ENCODE peak calls at places on chromosome 1, in ten cellular contexts. Y is pancreas, G is A549, T is adrenal gland, C is upper lobe of right lung, W is Panc1, B is cardiac muscle cell, X is prostate gland, S is mammary epithelial cell, U is lower lobe of right lung. L is an unnamed sample.

GRCh38 chr1:14467112-14467511 is 131.4 kb upstream of the KAZN start:
- DNase-seq in S (no peak), W (no peak), B (no peak), C (no peak), G (no peak), U (no peak), Y (no peak), X (no peak), T (no peak), L (no peak)

GRCh38 chr1:221620437-221621384 is 121.2 kb downstream of the DUSP10 start:
- DNase-seq in Y (no peak), C (no peak), G (no peak), W (no peak), B (no peak), X (no peak), T (no peak), S (peak), U (no peak), L (no peak)

GRCh38 chr1:53176452-53177344 is 19.9 kb upstream of the CPT2 start:
- DNase-seq in S (no peak), Y (peak), T (no peak), X (peak), W (no peak), C (peak), B (peak), U (peak), G (no peak), L (no peak)

GRCh38 chr1:233197940-233198339 is 97.6 kb downstream of the PCNX2 start:
- DNase-seq in S (no peak), W (no peak), G (no peak), Y (no peak), C (no peak), U (no peak), B (no peak), T (no peak), X (no peak), L (no peak)

GRCh38 chr1:51666463-51666862 is 49.6 kb downstream of the OSBPL9 start:
- DNase-seq in U (no peak), C (no peak), X (no peak), W (no peak), S (no peak), B (no peak), T (peak), G (no peak), Y (no peak), L (peak)

GRCh38 chr1:54240741-54241335 is 40.9 kb downstream of the MRPL37 start:
- DNase-seq in G (no peak), U (no peak), B (no peak), Y (no peak), S (no peak), C (no peak), X (no peak), T (no peak), W (no peak), L (no peak)

GRCh38 chr1:171115280-171115897 is 24.7 kb downstream of the FMO3 start:
- DNase-seq in T (no peak), S (no peak), Y (no peak), W (no peak), X (no peak), C (no peak), U (no peak), B (no peak), G (no peak), L (no peak)

GRCh38 chr1:55337801-55338447 is 122.8 kb upstream of the USP24 start:
- DNase-seq in X (no peak), C (no peak), S (peak), U (no peak), G (peak), T (no peak), W (no peak), B (peak), Y (no peak), L (peak)

GRCh38 chr1:223706077-223706988 is 6.0 kb upstream of the CAPN2 start:
- DNase-seq in U (no peak), B (peak), G (no peak), T (peak), W (no peak), X (no peak), C (no peak), Y (no peak), S (peak), L (peak)

GRCh38 chr1:199866210-199866617 is 161.3 kb upstream of the NR5A2 start:
- DNase-seq in C (no peak), Y (no peak), B (no peak), G (no peak), X (no peak), T (no peak), S (no peak), U (no peak), W (no peak), L (no peak)

GRCh38 chr1:39438002-39438401 is 53.4 kb upstream of the BMP8A start:
- DNase-seq in S (no peak), Y (no peak), G (no peak), T (no peak), X (no peak), W (no peak), C (no peak), U (no peak), B (no peak), L (no peak)

GRCh38 chr1:34763142-34763781 is 3.7 kb downstream of the GJB4 start:
- DNase-seq in Y (no peak), B (no peak), U (no peak), W (peak), T (no peak), S (peak), C (no peak), G (peak), X (no peak), L (peak)

GRCh38 chr1:189336115-189337100 is 1141.3 kb downstream of the BRINP3 start:
- DNase-seq in T (no peak), C (peak), G (no peak), W (no peak), X (no peak), U (no peak), B (no peak), S (no peak), Y (peak), L (no peak)

GRCh38 chr1:208189716-208190115 is 54.5 kb downstream of the PLXNA2 start:
- DNase-seq in X (no peak), Y (no peak), W (no peak), B (no peak), T (no peak), G (no peak), C (no peak), S (no peak), U (no peak), L (no peak)

GRCh38 chr1:154886281-154887036 is 16.4 kb upstream of the KCNN3 start:
- DNase-seq in X (no peak), Y (no peak), B (no peak), T (no peak), U (no peak), W (no peak), G (no peak), C (no peak), S (no peak), L (no peak)

GRCh38 chr1:1371741-1372711 is 3.0 kb downstream of the AURKAIP1 start:
- DNase-seq in Y (peak), S (no peak), G (peak), B (peak), W (peak), T (peak), U (peak), C (peak), X (peak), L (no peak)

GRCh38 chr1:1370771-1371300 is 4.2 kb downstream of the AURKAIP1 start:
- DNase-seq in C (no peak), W (no peak), B (no peak), Y (peak), U (no peak), S (no peak), X (no peak), G (no peak), T (no peak), L (no peak)

GRCh38 chr1:1373493-1374067 is 1.4 kb downstream of the AURKAIP1 start:
- DNase-seq in S (no peak), Y (no peak), T (no peak), G (no peak), X (no peak), B (no peak), C (no peak), U (no peak), W (no peak), L (no peak)

GRCh38 chr1:1373051-1373450 is 2.0 kb downstream of the AURKAIP1 start:
- DNase-seq in W (no peak), U (no peak), T (no peak), S (no peak), Y (peak), C (no peak), G (no peak), B (no peak), X (no peak), L (no peak)

GRCh38 chr1:1371354-1371740 is 3.7 kb downstream of the AURKAIP1 start:
- DNase-seq in Y (peak), T (no peak), C (no peak), S (no peak), W (no peak), U (no peak), G (no peak), X (no peak), B (no peak), L (no peak)
- TF ChIP-seq CTCF in Y (no peak), T (no peak), C (no peak), S (no peak), W (no peak), U (no peak), G (no peak), X (no peak), B (no peak), L (no peak)

DNA sequence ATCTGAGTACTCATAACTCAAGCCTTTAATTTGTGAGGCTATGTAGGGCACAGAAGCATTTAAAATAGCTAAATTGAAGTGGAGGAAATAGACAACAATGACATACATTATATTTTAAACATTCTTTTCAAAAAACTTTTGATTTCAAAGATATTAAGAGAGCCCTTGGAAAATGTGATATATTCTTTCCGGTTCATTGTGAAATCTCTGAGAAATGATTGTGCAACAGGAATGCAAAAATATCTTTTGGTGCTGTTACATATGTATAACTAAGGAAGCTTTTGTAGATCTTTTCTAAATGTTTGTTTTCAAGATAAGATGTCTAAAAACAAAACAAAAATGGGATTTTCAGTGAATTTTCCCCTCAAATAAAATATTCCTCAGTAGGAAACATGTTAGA is 185.2 kb downstream of the LEPR start:
- DNase-seq in T (no peak), S (no peak), B (no peak), W (no peak), C (no peak), G (no peak), X (no peak), Y (no peak), U (no peak), L (no peak)
- H3K4me3 ChIP-seq in T (no peak), S (no peak), B (no peak), W (no peak), C (no peak), G (no peak), X (no peak), Y (no peak), U (no peak), L (no peak)

DNA sequence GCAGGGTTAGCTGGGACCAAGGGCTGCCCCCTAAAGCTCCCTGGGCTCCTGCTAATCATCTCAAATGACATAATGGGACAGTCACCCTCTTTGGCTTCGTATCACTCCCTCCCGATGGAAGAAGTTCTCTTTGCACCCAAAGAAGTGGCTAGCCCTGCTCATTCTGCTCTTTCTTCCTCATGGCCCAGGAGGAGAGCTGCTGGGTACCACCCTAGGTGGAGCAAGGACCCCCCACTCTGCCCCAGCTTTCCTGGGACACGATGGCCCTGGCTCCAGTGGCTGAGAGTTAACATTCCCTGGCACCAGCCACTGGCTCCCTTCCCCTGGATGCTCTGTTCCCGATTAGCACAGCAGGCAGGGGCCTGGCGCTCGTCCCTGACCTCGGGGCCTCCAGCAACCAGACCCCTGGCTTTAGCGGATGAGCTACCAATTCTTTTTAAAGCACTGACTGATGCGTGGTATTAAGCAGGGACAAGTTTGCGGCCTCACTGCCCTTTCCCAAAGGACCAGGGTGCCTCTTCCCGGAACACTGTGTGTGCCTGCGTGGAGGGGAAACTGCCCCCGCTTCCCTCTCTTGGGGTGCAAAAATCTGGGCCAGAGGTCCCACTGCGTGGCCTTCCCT is 1.2 kb downstream of the MYOM3 start:
- DNase-seq in Y (peak), S (no peak), B (peak), W (no peak), G (no peak), U (peak), T (no peak), C (peak), X (no peak), L (no peak)
- H3K27ac ChIP-seq in Y (no peak), S (no peak), B (no peak), W (no peak), G (no peak), U (no peak), T (no peak), C (no peak), X (peak), L (no peak)

GRCh38 chr1:159778266-159778665 is 2.5 kb upstream of the DUSP23 start:
- DNase-seq in C (no peak), W (no peak), Y (no peak), U (no peak), G (no peak), T (no peak), S (no peak), X (no peak), B (no peak), L (no peak)

GRCh38 chr1:159780583-159781582 is at the start of gene DUSP23:
- DNase-seq in S (peak), Y (peak), G (peak), C (peak), T (peak), W (peak), B (peak), X (peak), U (peak), L (peak)

GRCh38 chr1:159779403-159779851 is 1.3 kb upstream of the DUSP23 start:
- DNase-seq in B (no peak), G (no peak), C (no peak), S (peak), X (peak), Y (no peak), T (peak), W (no peak), U (no peak), L (no peak)

GRCh38 chr1:159783724-159784123 is 3.0 kb downstream of the DUSP23 start:
- DNase-seq in G (no peak), X (no peak), U (no peak), T (no peak), C (no peak), S (no peak), W (no peak), Y (no peak), B (no peak), L (no peak)

DNA sequence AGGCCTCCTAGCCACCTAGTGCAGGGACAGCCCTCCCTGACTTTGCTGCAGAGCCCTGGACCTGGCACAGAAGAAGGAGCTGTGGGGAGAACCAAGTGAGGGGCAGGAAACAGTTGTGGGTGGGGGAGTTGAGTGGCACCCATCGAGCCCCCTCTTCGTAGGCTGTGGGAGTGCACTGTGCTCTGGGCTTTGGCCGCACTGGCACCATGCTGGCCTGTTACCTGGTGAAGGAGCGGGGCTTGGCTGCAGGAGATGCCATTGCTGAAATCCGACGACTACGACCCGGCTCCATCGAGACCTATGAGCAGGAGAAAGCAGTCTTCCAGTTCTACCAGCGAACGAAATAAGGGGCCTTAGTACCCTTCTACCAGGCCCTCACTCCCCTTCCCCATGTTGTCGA is 1.2 kb downstream of the DUSP23 start:
- DNase-seq in Y (peak), U (no peak), S (no peak), G (no peak), C (no peak), W (no peak), T (no peak), B (no peak), X (no peak), L (no peak)
- TF ChIP-seq CTCF in Y (no peak), U (no peak), S (no peak), G (no peak), C (no peak), W (no peak), T (no peak), B (no peak), X (no peak), L (no peak)

DNA sequence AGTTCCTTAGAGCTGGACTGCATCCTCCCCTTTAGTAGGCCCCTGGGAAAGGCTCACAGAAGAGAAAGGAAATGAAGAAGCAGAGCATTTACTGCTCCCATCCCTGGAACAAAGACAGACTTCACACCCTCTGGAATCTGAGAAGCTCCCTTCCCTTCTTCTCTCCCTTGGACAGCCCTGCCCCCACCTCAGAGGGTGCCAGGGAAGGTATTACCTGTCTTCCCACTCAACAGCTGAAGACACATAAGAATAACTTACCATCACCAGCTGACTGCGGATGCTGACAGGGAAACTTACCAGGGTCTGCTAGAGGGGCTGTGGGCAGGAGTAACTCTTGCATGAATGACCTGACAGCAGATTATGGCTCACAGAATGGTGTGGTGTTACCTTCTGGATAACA is 14.1 kb upstream of the FAAH start:
- DNase-seq in S (no peak), G (no peak), Y (no peak), W (no peak), X (no peak), C (no peak), T (no peak), B (no peak), U (no peak), L (no peak)
- H3K4me3 ChIP-seq in S (no peak), G (no peak), Y (no peak), W (no peak), X (no peak), C (no peak), T (no peak), B (no peak), U (no peak), L (no peak)

GRCh38 chr1:203464226-203464625 is 11.4 kb upstream of the PRELP start:
- DNase-seq in G (no peak), U (no peak), S (no peak), B (no peak), C (no peak), W (no peak), X (no peak), Y (no peak), T (no peak), L (no peak)

GRCh38 chr1:203465146-203465798 is 10.3 kb upstream of the PRELP start:
- DNase-seq in C (no peak), Y (no peak), W (no peak), U (no peak), G (no peak), T (no peak), X (peak), B (no peak), S (no peak), L (no peak)

GRCh38 chr1:203467550-203467921 is 8.1 kb upstream of the PRELP start:
- DNase-seq in Y (no peak), G (no peak), T (peak), S (no peak), B (no peak), W (no peak), C (peak), U (peak), X (no peak), L (no peak)

GRCh38 chr1:203464743-203465142 is 10.9 kb upstream of the PRELP start:
- DNase-seq in X (no peak), W (no peak), U (no peak), T (no peak), G (no peak), C (no peak), S (no peak), B (no peak), Y (no peak), L (no peak)

GRCh38 chr1:203465943-203466342 is 9.7 kb upstream of the PRELP start:
- DNase-seq in T (peak), Y (no peak), B (peak), G (no peak), U (no peak), W (no peak), S (no peak), X (no peak), C (no peak), L (no peak)
- H3K27ac ChIP-seq in T (no peak), Y (no peak), B (no peak), G (no peak), U (peak), W (no peak), S (no peak), X (peak), C (peak), L (no peak)

GRCh38 chr1:150364231-150365003 is 470 bp downstream of the RPRD2 start:
- DNase-seq in B (peak), Y (peak), X (peak), W (no peak), G (peak), T (peak), S (peak), C (peak), U (peak), L (peak)
- TF ChIP-seq CTCF in B (no peak), Y (no peak), X (peak), W (no peak), G (no peak), T (no peak), S (no peak), C (no peak), U (no peak), L (no peak)

GRCh38 chr1:12342261-12343003 is 112.6 kb downstream of the VPS13D start:
- DNase-seq in T (peak), B (peak), C (no peak), X (no peak), G (no peak), W (no peak), Y (no peak), U (no peak), S (no peak), L (no peak)
- H3K4me3 ChIP-seq in T (no peak), B (no peak), C (no peak), X (no peak), G (no peak), W (no peak), Y (no peak), U (no peak), S (no peak), L (no peak)

DNA sequence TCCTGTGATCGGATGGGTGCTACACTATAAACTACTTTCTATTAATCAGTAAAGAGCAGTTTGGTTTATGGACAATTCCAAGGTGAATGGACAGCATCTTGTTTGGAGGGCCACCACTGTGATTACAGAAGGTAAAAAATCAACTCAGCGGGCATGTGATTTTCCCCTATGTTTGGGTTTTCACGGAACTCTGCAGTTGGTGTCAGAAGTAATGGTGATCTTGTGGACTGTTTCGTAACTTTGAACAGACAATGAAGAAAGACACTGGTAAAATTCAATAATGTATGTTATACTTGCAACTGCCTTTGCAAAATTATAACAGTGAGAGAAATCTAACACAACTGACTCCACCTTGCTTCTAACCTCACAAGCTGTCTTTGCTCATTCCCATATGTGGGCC is 53.3 kb downstream of the TRIM33 start:
- DNase-seq in S (no peak), Y (no peak), C (no peak), G (no peak), X (no peak), U (no peak), B (no peak), T (no peak), W (no peak), L (no peak)
- H3K27ac ChIP-seq in S (peak), Y (peak), C (peak), G (no peak), X (no peak), U (no peak), B (peak), T (no peak), W (no peak), L (peak)